ENCODE peak calls at places on chromosomes 12 and 14, in four cellular contexts. S is GM12865; N is CD8-positive, alpha-beta T cell; T is omental fat pad. E is an unnamed sample.

GRCh38 chr12:4829161-4829792 is 80.4 kb upstream of the KCNA1 start:
- DNase-seq in T (no peak), N (no peak), S (peak; percentile 83), E (no peak)

GRCh38 chr12:48198619-48198973 is 4.5 kb downstream of the OR10AD1 start:
- DNase-seq in S (peak; percentile 42), T (no peak), N (peak; percentile 32), E (no peak)

GRCh38 chr14:77603654-77604270 is 12.7 kb downstream of the SPTLC2 start:
- DNase-seq in N (no peak), S (no peak), T (no peak), E (no peak)

GRCh38 chr14:105077649-105077995 is 12.4 kb upstream of the GPR132 start:
- DNase-seq in T (no peak), S (no peak), N (no peak), E (no peak)

GRCh38 chr14:100677152-100677924 is 49.4 kb upstream of the DLK1 start:
- DNase-seq in S (no peak), T (no peak), N (no peak), E (peak; percentile 89)

GRCh38 chr14:102255401-102256190 is 49.4 kb downstream of the MOK start:
- DNase-seq in S (no peak), N (no peak), T (no peak), E (no peak)

GRCh38 chr12:123129651-123130050 is 21.2 kb downstream of the PITPNM2 start:
- DNase-seq in T (no peak), S (no peak), N (no peak), E (no peak)

GRCh38 chr14:106309423-106309822 is 783.0 kb downstream of the TMEM121 start:
- DNase-seq in S (peak; percentile 55), T (no peak), N (no peak), E (no peak)

GRCh38 chr12:99111600-99111999 is 466.5 kb downstream of the APAF1 start:
- DNase-seq in N (no peak), T (no peak), S (peak; percentile 20), E (no peak)

GRCh38 chr14:61477845-61478438 is 156.6 kb downstream of the PRKCH start:
- DNase-seq in T (peak; percentile 58), N (no peak), S (peak; percentile 79), E (no peak)

GRCh38 chr12:90682398-90682797 is 272.6 kb downstream of the CCER1 start:
- DNase-seq in S (no peak), T (no peak), N (no peak), E (no peak)

GRCh38 chr12:106522708-106523107 is 60.1 kb upstream of the RFX4 start:
- DNase-seq in T (no peak), N (no peak), S (no peak), E (no peak)

GRCh38 chr12:56600753-56601152 is 29.4 kb downstream of the BAZ2A start:
- DNase-seq in S (no peak), T (no peak), N (no peak), E (no peak)

GRCh38 chr12:56599797-56600196 is 30.3 kb downstream of the BAZ2A start:
- DNase-seq in T (no peak), N (no peak), S (no peak), E (no peak)

GRCh38 chr12:56599041-56599440 is 31.1 kb downstream of the BAZ2A start:
- DNase-seq in N (no peak), S (no peak), T (no peak), E (no peak)

GRCh38 chr12:56602239-56602638 is 27.9 kb downstream of the BAZ2A start:
- DNase-seq in N (no peak), S (no peak), T (no peak), E (no peak)

GRCh38 chr12:56601503-56601902 is 28.6 kb downstream of the BAZ2A start:
- DNase-seq in T (no peak), S (peak; percentile 39), N (peak; percentile 36), E (no peak)
- TF ChIP-seq CTCF in T (no peak), S (peak; percentile 20), N (no peak), E (no peak)

GRCh38 chr14:88129306-88130056 is 124.5 kb downstream of the GPR65 start:
- DNase-seq in T (no peak), N (no peak), S (peak; percentile 26), E (no peak)
- TF ChIP-seq CTCF in T (no peak), N (no peak), S (no peak), E (no peak)

DNA sequence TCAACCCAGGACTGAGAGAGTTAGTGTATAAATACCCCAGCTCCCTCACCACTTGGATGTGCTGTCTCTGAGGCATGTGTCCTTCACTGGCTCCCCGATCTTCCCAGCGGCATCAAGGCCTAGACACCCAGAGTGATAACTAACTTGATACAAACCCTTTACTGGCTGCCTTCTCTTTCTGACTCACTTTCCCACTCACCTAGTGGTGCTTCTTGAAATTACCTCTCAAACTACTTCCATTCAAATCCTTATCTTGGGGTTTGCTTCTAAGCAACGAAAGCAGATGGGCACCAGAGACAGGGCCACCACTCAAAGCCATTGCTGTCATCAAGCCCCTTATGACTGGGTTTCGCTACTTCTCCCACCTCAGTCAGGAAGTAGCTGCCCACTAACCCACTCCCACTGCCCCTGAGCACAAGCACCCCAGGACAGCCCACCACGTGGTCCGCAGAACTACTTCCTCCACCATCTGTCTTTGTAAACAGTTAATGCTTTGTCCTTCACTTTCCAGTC is 17.2 kb downstream of the ZFP36L1 start:
- DNase-seq in T (no peak), S (no peak), N (no peak), E (no peak)
- TF ChIP-seq CTCF in T (no peak), S (peak; percentile 27), N (no peak), E (no peak)

GRCh38 chr14:37253905-37254304 is 56.2 kb downstream of the MIPOL1 start:
- DNase-seq in N (no peak), S (no peak), T (no peak), E (no peak)
- TF ChIP-seq CTCF in N (no peak), S (no peak), T (no peak), E (no peak)

GRCh38 chr12:54136844-54137580 is 51.8 kb downstream of the SMUG1 start:
- DNase-seq in T (no peak), S (no peak), N (no peak), E (no peak)

GRCh38 chr12:54140958-54141388 is 47.8 kb downstream of the SMUG1 start:
- DNase-seq in N (no peak), S (no peak), T (no peak), E (no peak)

GRCh38 chr12:54135621-54136027 is 53.2 kb downstream of the SMUG1 start:
- DNase-seq in N (no peak), T (no peak), S (no peak), E (no peak)

GRCh38 chr12:54139030-54139429 is 49.8 kb downstream of the SMUG1 start:
- DNase-seq in T (no peak), N (no peak), S (no peak), E (no peak)

DNA sequence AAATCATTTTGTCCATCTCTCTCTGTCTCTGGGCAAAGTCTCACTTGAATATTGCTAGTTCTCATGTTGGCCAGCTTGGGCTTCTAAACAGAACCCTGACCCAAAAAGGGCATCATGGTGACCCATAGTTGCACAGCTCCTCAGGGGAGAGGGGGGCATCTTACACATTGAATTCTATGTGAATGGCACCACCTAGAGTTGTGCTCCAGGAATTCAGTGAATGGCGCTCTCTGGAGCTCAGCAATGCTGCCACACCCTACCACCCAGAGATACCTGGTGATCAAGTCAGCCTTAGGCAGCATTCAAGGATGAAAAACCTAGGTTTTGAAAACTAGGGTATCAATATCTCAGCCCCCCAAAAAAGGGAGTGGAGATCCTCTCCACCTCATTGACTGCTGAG is 50.6 kb downstream of the SMUG1 start:
- DNase-seq in S (peak; percentile 9), N (no peak), T (no peak), E (no peak)
- TF ChIP-seq CTCF in S (no peak), N (no peak), T (no peak), E (no peak)

DNA sequence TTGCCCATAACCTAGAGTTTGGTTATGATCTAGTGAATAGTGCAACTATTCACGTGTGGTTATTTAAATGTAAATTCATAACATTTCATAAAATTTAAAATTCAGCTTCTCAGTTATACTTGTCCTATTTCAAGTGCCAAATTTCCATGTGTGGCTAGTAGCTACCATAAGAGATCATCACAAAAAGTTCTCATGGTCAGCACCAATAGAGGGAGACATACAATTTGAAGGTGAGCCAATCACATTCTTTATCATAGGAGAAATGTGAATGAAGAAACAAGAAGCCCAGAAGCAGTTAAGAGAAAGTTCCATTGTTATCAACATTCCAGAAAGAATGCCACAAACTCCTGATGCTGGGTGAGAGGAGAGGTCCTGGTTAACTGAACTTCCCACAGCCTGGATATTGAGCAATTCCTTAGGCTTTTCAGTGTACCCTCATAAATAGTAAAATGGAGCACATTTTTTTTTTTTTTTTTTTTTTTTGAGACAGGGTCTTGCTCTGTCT is 892.9 kb upstream of the USP15 start:
- DNase-seq in N (no peak), T (no peak), S (no peak), E (no peak)
- TF ChIP-seq CTCF in N (no peak), T (no peak), S (no peak), E (no peak)

GRCh38 chr12:57272337-57273151 is 21.6 kb upstream of the STAC3 start:
- DNase-seq in N (no peak), T (no peak), S (no peak), E (no peak)

GRCh38 chr12:57280234-57281062 is 29.5 kb upstream of the STAC3 start:
- DNase-seq in T (peak; percentile 32), S (peak; percentile 73), N (peak; percentile 60), E (no peak)

GRCh38 chr12:57278465-57279453 is 27.8 kb upstream of the STAC3 start:
- DNase-seq in N (no peak), T (no peak), S (no peak), E (no peak)

GRCh38 chr12:57273516-57273915 is 22.5 kb upstream of the STAC3 start:
- DNase-seq in N (no peak), S (no peak), T (no peak), E (no peak)

GRCh38 chr12:57276935-57277563 is 26.1 kb upstream of the STAC3 start:
- DNase-seq in S (peak; percentile 31), N (peak; percentile 19), T (no peak), E (no peak)
- TF ChIP-seq CTCF in S (peak; percentile 22), N (no peak), T (no peak), E (peak; percentile 57)